ENCODE peak calls at places on chromosomes 4 and X, in eight cellular contexts. F is transverse colon, S is sigmoid colon, B is GM12878, T is stomach, D is upper lobe of left lung, G is suprapubic skin, H is breast epithelium. J is an unnamed sample. For H3K9me3, the result is how much of the 10 kb centered on the place peaks cover.

GRCh38 chr4:182144621-182145359 is 98.4 kb upstream of the TENM3 start:
- DNase-seq in F (no peak), S (no peak), B (no peak), T (no peak), D (peak), G (no peak), H (no peak), J (no peak)

GRCh38 chr4:2247128-2248043 is 5.5 kb upstream of the HAUS3 start:
- DNase-seq in F (no peak), S (no peak), B (no peak), T (peak), D (peak), G (peak), H (peak), J (no peak)

GRCh38 chr4:23889814-23890269 is at the start of gene PPARGC1A:
- DNase-seq in F (peak), S (peak), B (no peak), T (peak), D (peak), G (no peak), H (peak), J (peak)

GRCh38 chrX:34778961-34779360 is 121.9 kb upstream of the TMEM47 start:
- DNase-seq in F (no peak), S (no peak), B (no peak), T (no peak), D (no peak), G (no peak), H (no peak), J (no peak)

GRCh38 chr4:164880489-164881262 is 3.7 kb downstream of the APELA start:
- DNase-seq in F (no peak), S (no peak), B (no peak), T (no peak), D (no peak), G (no peak), H (no peak), J (no peak)

GRCh38 chr4:127686656-127687055 is 43.5 kb upstream of the SLC25A31 start:
- DNase-seq in F (no peak), S (no peak), B (no peak), T (no peak), D (no peak), G (no peak), H (no peak), J (no peak)

GRCh38 chr4:89000844-89001360 is 56.1 kb downstream of the FAM13A start:
- DNase-seq in F (no peak), S (no peak), B (no peak), T (no peak), D (no peak), G (no peak), H (no peak), J (no peak)

GRCh38 chr4:73053974-73054480 is 15.5 kb downstream of the COX18 start:
- DNase-seq in F (no peak), S (no peak), B (no peak), T (no peak), D (no peak), G (no peak), H (no peak), J (no peak)

GRCh38 chr4:72305080-72305479 is 263.9 kb downstream of the ADAMTS3 start:
- DNase-seq in F (no peak), S (no peak), B (no peak), T (no peak), D (no peak), G (no peak), H (no peak), J (no peak)

GRCh38 chr4:105279314-105279713 is 132.6 kb downstream of the TET2 start:
- DNase-seq in F (no peak), S (no peak), B (no peak), T (no peak), D (no peak), G (no peak), H (no peak), J (no peak)

GRCh38 chrX:24619647-24620046 is 27.5 kb downstream of the PCYT1B start:
- DNase-seq in F (no peak), S (no peak), B (no peak), T (no peak), D (peak), G (no peak), H (no peak), J (no peak)

GRCh38 chrX:39813631-39814246 is 284.0 kb downstream of the BCOR start:
- DNase-seq in F (peak), S (peak), B (no peak), T (peak), D (peak), G (peak), H (peak), J (peak)

GRCh38 chrX:134646671-134647070 is 11.6 kb downstream of the PLAC1 start:
- DNase-seq in F (no peak), S (no peak), B (no peak), T (no peak), D (no peak), G (no peak), H (no peak), J (no peak)

GRCh38 chrX:29478336-29479069 is 736.9 kb upstream of the MAGEB2 start:
- DNase-seq in F (peak), S (no peak), B (peak), T (peak), D (no peak), G (no peak), H (no peak), J (no peak)

GRCh38 chr4:20773144-20773997 is 73.1 kb downstream of the PACRGL start:
- DNase-seq in F (peak), S (peak), B (no peak), T (peak), D (no peak), G (no peak), H (no peak), J (peak)

GRCh38 chrX:145405012-145405411 is 157.7 kb downstream of the SPANXN1 start:
- DNase-seq in F (no peak), S (no peak), B (no peak), T (no peak), D (no peak), G (no peak), H (no peak), J (no peak)

GRCh38 chrX:2692221-2693122 is 1.4 kb downstream of the CD99 start:
- DNase-seq in F (peak), S (no peak), B (no peak), T (peak), D (peak), G (peak), H (no peak), J (no peak)

GRCh38 chrX:36035550-36035949 is 116.0 kb downstream of the CFAP47 start:
- DNase-seq in F (no peak), S (no peak), B (no peak), T (no peak), D (no peak), G (no peak), H (no peak), J (no peak)

GRCh38 chr4:7055111-7055989 is 12.2 kb downstream of the TADA2B start:
- DNase-seq in F (no peak), S (peak), B (no peak), T (no peak), D (no peak), G (peak), H (no peak), J (no peak)

GRCh38 chr4:177728361-177729152 is 286.3 kb upstream of the AGA start:
- DNase-seq in F (peak), S (no peak), B (no peak), T (no peak), D (peak), G (no peak), H (no peak), J (no peak)

GRCh38 chr4:170278481-170278880 is 188.7 kb upstream of the AADAT start:
- DNase-seq in F (no peak), S (no peak), B (no peak), T (no peak), D (no peak), G (no peak), H (no peak), J (no peak)

GRCh38 chr4:8340721-8341680 is 71.4 kb downstream of the HTRA3 start:
- DNase-seq in F (peak), S (peak), B (no peak), T (peak), D (peak), G (peak), H (peak), J (no peak)

GRCh38 chr4:47862297-47862696 is 24.4 kb upstream of the CORIN start:
- DNase-seq in F (no peak), S (no peak), B (no peak), T (no peak), D (no peak), G (no peak), H (no peak), J (no peak)
- H3K9me3 ChIP-seq in F (under half), S (under half), B (under half), T (under half), D (under half), G (under half), H (under half), J (under half)

GRCh38 chrX:153549807-153550206 is 32.4 kb downstream of the ATP2B3 start:
- DNase-seq in F (no peak), S (no peak), B (no peak), T (no peak), D (peak), G (no peak), H (no peak), J (no peak)
- TF ChIP-seq CTCF in F (no peak), S (no peak), B (no peak), T (no peak), D (no peak), G (no peak), H (no peak), J (no peak)

DNA sequence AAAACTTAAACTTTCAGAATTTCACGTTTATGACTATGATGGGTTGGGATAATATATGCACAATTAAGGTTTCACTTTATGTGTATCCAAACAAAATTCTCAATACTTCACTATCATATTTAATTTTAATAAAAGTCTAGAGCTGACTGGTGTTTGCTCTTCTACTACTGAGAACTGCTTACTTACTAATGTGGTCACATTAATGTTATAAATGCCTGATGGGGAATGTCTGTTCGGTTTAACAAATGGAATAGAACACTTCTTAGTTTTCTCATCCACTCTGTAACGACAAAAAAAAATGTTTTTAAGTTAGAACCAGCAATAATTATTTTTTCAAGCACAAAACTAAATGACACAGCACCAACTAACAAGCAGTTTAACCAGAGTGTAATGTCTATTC is 34.3 kb downstream of the CDKL2 start:
- DNase-seq in F (no peak), S (no peak), B (no peak), T (no peak), D (no peak), G (no peak), H (no peak), J (no peak)
- TF ChIP-seq POLR2AphosphoS5 in F (no peak), S (no peak), B (no peak), T (no peak), D (no peak), G (no peak), H (no peak), J (no peak)

GRCh38 chrX:140504371-140505324 is at the start of gene SOX3:
- DNase-seq in F (no peak), S (no peak), B (no peak), T (no peak), D (peak), G (no peak), H (no peak), J (no peak)

GRCh38 chrX:140502491-140503229 is 2.2 kb downstream of the SOX3 start:
- DNase-seq in F (no peak), S (no peak), B (no peak), T (no peak), D (no peak), G (no peak), H (no peak), J (no peak)

GRCh38 chrX:140503230-140503585 is 1.7 kb downstream of the SOX3 start:
- DNase-seq in F (no peak), S (no peak), B (no peak), T (no peak), D (no peak), G (no peak), H (no peak), J (no peak)

GRCh38 chrX:140501940-140502468 is 2.9 kb downstream of the SOX3 start:
- DNase-seq in F (no peak), S (no peak), B (no peak), T (no peak), D (no peak), G (no peak), H (no peak), J (no peak)

DNA sequence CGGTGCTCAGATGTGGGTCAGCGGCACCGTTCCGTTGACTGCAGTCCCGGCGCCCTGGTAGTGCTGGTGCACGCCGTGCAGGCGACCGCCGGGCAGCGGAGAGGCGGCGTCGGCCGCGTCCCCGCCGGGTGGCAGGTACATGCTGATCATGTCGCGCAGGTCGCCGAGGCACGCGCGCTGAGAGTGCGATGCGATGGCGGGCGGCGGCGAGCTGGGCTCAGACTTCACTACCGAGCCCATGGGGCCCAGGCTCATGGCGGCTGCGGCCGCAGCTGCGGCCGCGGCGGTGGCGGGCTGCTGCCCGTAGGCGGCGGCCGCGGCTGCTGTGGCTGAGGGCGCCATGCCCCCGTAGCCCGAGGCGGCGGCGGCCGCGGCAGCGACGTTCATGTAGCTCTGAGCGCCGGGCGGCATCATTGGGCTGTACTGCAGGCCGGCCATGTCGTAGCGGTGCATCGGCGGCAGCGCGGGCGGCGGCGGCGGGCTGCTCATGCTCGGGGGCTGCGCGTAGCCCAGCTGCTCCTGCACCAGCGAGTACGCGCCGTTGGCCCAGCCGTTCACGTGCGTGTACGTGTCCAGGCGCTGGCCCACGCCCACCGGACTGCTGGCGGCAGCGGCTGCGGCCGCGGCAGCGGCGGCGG is 1.0 kb downstream of the SOX3 start:
- DNase-seq in F (no peak), S (no peak), B (no peak), T (no peak), D (peak), G (no peak), H (no peak), J (no peak)
- H3K9me3 ChIP-seq in F (under half), S (under half), B (under half), T (under half), D (under half), G (under half), H (under half), J (under half)

GRCh38 chrX:101462892-101463291 is 22.4 kb upstream of the ARMCX4 start:
- DNase-seq in F (no peak), S (no peak), B (no peak), T (no peak), D (no peak), G (no peak), H (no peak), J (peak)

DNA sequence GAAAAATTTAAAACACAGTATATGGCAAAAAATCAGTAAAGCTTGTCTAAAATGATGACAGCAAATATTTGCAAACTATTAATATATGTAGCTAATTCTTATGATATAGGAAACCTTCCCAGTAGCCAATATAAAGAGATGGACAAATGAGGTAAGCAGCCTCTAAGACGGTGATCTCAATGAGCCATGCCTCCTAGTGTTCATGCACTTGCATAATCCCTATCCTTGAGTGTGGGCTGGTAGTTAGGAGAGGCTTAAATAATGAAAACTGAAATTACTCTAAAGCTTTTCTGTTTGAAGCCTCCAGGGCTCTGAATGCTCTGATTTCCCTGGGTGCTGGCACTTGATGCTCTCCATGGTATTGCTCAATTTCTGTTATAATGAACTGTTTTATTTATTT is 24.6 kb upstream of the ARMCX4 start:
- DNase-seq in F (no peak), S (no peak), B (no peak), T (no peak), D (no peak), G (no peak), H (no peak), J (no peak)
- TF ChIP-seq CTCF in F (no peak), S (no peak), B (no peak), T (no peak), D (no peak), G (no peak), H (no peak), J (no peak)

J was measured in prostate gland.